ENCODE peak calls at places on chromosomes 1 and 21, in seven cellular contexts. K, F, A, C, B, M and G are unnamed samples.

GRCh38 chr21:26366781-26367180 is 196.2 kb upstream of the APP start:
- DNase-seq in M (no peak), F (no peak), C (peak; percentile 76), B (no peak), K (no peak), A (peak; percentile 81), G (no peak)

GRCh38 chr1:192839164-192840066 is 30.6 kb downstream of the RGS2 start:
- DNase-seq in C (no peak), K (no peak), F (no peak), M (no peak), A (no peak), B (no peak), G (no peak)

GRCh38 chr1:9009438-9010366 is 16.5 kb downstream of the SLC2A7 start:
- DNase-seq in B (peak; percentile 20), C (peak; percentile 41), F (peak; percentile 32), A (peak; percentile 45), M (no peak), K (peak; percentile 95), G (peak; percentile 94)

GRCh38 chr1:245096330-245097066 is 58.3 kb upstream of the KIF26B start:
- DNase-seq in C (no peak), B (no peak), K (no peak), A (no peak), F (no peak), M (no peak), G (no peak)

GRCh38 chr1:114250683-114251572 is 97.3 kb upstream of the SYT6 start:
- DNase-seq in C (no peak), M (no peak), K (no peak), A (peak; percentile 1), B (no peak), F (no peak), G (no peak)

GRCh38 chr21:43916691-43917514 is 51.9 kb downstream of the AGPAT3 start:
- DNase-seq in C (no peak), M (no peak), B (peak; percentile 43), K (peak; percentile 76), A (no peak), F (no peak), G (peak; percentile 90)

GRCh38 chr1:227883073-227883520 is 64.6 kb downstream of the WNT9A start:
- DNase-seq in B (no peak), K (peak; percentile 63), A (no peak), M (no peak), F (no peak), C (no peak), G (no peak)

GRCh38 chr1:111481387-111482221 is 7.8 kb downstream of the C1orf162 start:
- DNase-seq in C (peak; percentile 76), K (peak; percentile 77), A (peak; percentile 78), F (peak; percentile 35), B (peak; percentile 49), M (peak; percentile 58), G (peak; percentile 90)